ENCODE peak calls at places on chromosome 6, in nine cellular contexts. P, R, L, O, Z, J, M, S and C are unnamed samples.

GRCh38 chr6:25062070-25062811 is 126.5 kb upstream of the RIPOR2 start:
- DNase-seq in S (no peak), L (no peak), R (no peak), P (no peak), M (no peak), Z (no peak), J (no peak), O (no peak), C (no peak)

GRCh38 chr6:113050010-113050893 is 703.1 kb downstream of the RFPL4B start:
- DNase-seq in O (peak; percentile 36), L (peak; percentile 55), Z (no peak), J (no peak), R (no peak), P (peak; percentile 47), M (no peak), S (peak; percentile 70), C (no peak)

GRCh38 chr6:159700970-159701369 is 7.9 kb upstream of the SOD2 start:
- DNase-seq in J (no peak), Z (no peak), O (no peak), S (no peak), P (no peak), L (peak; percentile 30), R (no peak), M (no peak), C (no peak)

GRCh38 chr6:104986625-104987024 is 29.7 kb downstream of the LIN28B start:
- DNase-seq in R (no peak), L (no peak), S (no peak), Z (no peak), J (no peak), O (no peak), M (no peak), P (no peak), C (no peak)

GRCh38 chr6:38774933-38775707 is 60.0 kb downstream of the DNAH8 start:
- DNase-seq in L (no peak), Z (no peak), O (no peak), M (no peak), R (no peak), P (no peak), S (no peak), J (no peak), C (no peak)

GRCh38 chr6:11143394-11144371 is 32.2 kb upstream of the ERVFRD-1 start:
- DNase-seq in Z (peak; percentile 67), P (peak; percentile 88), O (peak; percentile 92), S (no peak), R (no peak), L (peak; percentile 95), J (peak; percentile 50), M (peak; percentile 79), C (no peak)

GRCh38 chr6:45163952-45164766 is 164.0 kb upstream of the RUNX2 start:
- DNase-seq in M (no peak), P (peak; percentile 2), Z (no peak), O (no peak), R (no peak), L (peak; percentile 44), S (no peak), J (no peak), C (no peak)

GRCh38 chr6:30769088-30769852 is 24.9 kb upstream of the IER3 start:
- DNase-seq in S (no peak), M (peak; percentile 94), Z (peak; percentile 85), O (peak; percentile 93), R (no peak), L (peak; percentile 91), P (peak; percentile 89), J (peak; percentile 76), C (peak; percentile 40)

GRCh38 chr6:39260451-39260850 is 31.2 kb upstream of the KCNK5 start:
- DNase-seq in P (no peak), Z (no peak), O (no peak), S (no peak), R (no peak), J (no peak), M (no peak), L (no peak), C (no peak)

GRCh38 chr6:100617633-100618348 is 153.1 kb upstream of the SIM1 start:
- DNase-seq in Z (no peak), R (no peak), J (no peak), P (no peak), S (no peak), L (peak; percentile 40), M (peak; percentile 8), O (no peak), C (no peak)

GRCh38 chr6:43683708-43684455 is 3.7 kb downstream of the MRPS18A start:
- DNase-seq in L (no peak), Z (no peak), R (no peak), P (no peak), J (no peak), O (no peak), S (no peak), M (no peak), C (no peak)

GRCh38 chr6:121670511-121670910 is 235.1 kb downstream of the GJA1 start:
- DNase-seq in Z (no peak), J (no peak), P (no peak), M (no peak), O (no peak), L (peak; percentile 56), S (no peak), R (no peak), C (no peak)

GRCh38 chr6:128696651-128697391 is 176.4 kb upstream of the PTPRK start:
- DNase-seq in P (peak; percentile 6), O (peak; percentile 41), R (no peak), Z (peak; percentile 66), J (no peak), S (peak; percentile 24), M (peak; percentile 42), L (peak; percentile 63), C (no peak)

GRCh38 chr6:33655155-33655554 is 34.0 kb downstream of the ITPR3 start:
- DNase-seq in J (no peak), Z (no peak), S (no peak), O (peak; percentile 76), M (no peak), L (no peak), R (no peak), P (no peak), C (no peak)

GRCh38 chr6:3251462-3252314 is 7.1 kb upstream of the PSMG4 start:
- DNase-seq in J (peak; percentile 77), M (peak; percentile 65), Z (peak; percentile 88), O (peak; percentile 92), R (peak; percentile 90), S (peak; percentile 27), L (peak; percentile 92), P (peak; percentile 86), C (peak; percentile 71)

GRCh38 chr6:32603888-32604287 is 14.2 kb upstream of the HLA-DRB1 start:
- DNase-seq in J (no peak), R (no peak), M (no peak), P (no peak), O (no peak), L (no peak), Z (no peak), S (no peak), C (no peak)

GRCh38 chr6:160387887-160388286 is 39.7 kb downstream of the SLC22A3 start:
- DNase-seq in M (no peak), J (no peak), Z (no peak), S (no peak), P (peak; percentile 13), L (no peak), O (no peak), R (no peak), C (no peak)

GRCh38 chr6:26445934-26446667 is 5.8 kb downstream of the BTN3A3 start:
- DNase-seq in O (no peak), J (no peak), Z (no peak), S (no peak), L (no peak), M (no peak), P (no peak), R (no peak), C (no peak)